ENCODE peak calls at places on chromosomes 7 and 10, in seven cellular contexts. A is kidney epithelial cell, U is astrocyte of the spinal cord, B is fibroblast of mammary gland, K is cardiac fibroblast, N is ovary, G is esophagus squamous epithelium. M is an unnamed sample.
A peak's percentile ranks its signal among the peaks of the same experiment; 100 is the strongest.

GRCh38 chr7:22110227-22110839 is 164.6 kb upstream of the CDCA7L start:
- DNase-seq in A (peak; percentile 51), U (peak; percentile 84), B (peak; percentile 83), K (peak; percentile 89), N (peak; percentile 50), G (no peak), M (peak; percentile 44)

GRCh38 chr10:16748749-16749148 is 68.5 kb downstream of the RSU1 start:
- DNase-seq in A (no peak), U (no peak), B (no peak), K (no peak), N (no peak), G (no peak), M (no peak)

GRCh38 chr7:40220421-40220911 is 85.7 kb downstream of the SUGCT start:
- DNase-seq in A (no peak), U (peak; percentile 72), B (peak; percentile 80), K (peak; percentile 47), N (no peak), G (no peak), M (no peak)

GRCh38 chr10:93999401-93999851 is 5.7 kb downstream of the PLCE1 start:
- DNase-seq in A (no peak), U (peak; percentile 62), B (peak; percentile 50), K (peak; percentile 90), N (peak; percentile 86), G (no peak), M (peak; percentile 71)

GRCh38 chr7:91569702-91570457 is 305.6 kb downstream of the FZD1 start:
- DNase-seq in A (no peak), U (no peak), B (peak; percentile 59), K (peak; percentile 24), N (no peak), G (no peak), M (no peak)

GRCh38 chr10:34147641-34148040 is 667.5 kb downstream of the PARD3 start:
- DNase-seq in A (no peak), U (no peak), B (no peak), K (no peak), N (no peak), G (no peak), M (no peak)

GRCh38 chr7:94394399-94395140 is at the start of gene COL1A2:
- DNase-seq in A (no peak), U (peak; percentile 99), B (peak; percentile 98), K (peak; percentile 99), N (peak; percentile 93), G (peak; percentile 6), M (no peak)

GRCh38 chr10:126014309-126014708 is 117.9 kb downstream of the FANK1 start:
- DNase-seq in A (peak; percentile 86), U (peak; percentile 93), B (peak; percentile 85), K (peak; percentile 26), N (no peak), G (no peak), M (no peak)

GRCh38 chr7:80082214-80082613 is 52.4 kb upstream of the GNAI1 start:
- DNase-seq in A (no peak), U (no peak), B (no peak), K (no peak), N (no peak), G (no peak), M (no peak)

GRCh38 chr7:620885-621284 is 101.2 kb upstream of the PDGFA start:
- DNase-seq in A (no peak), U (peak; percentile 12), B (no peak), K (no peak), N (no peak), G (no peak), M (no peak)

GRCh38 chr7:36047254-36047653 is 105.8 kb upstream of the EEPD1 start:
- DNase-seq in A (no peak), U (no peak), B (no peak), K (no peak), N (no peak), G (no peak), M (no peak)

GRCh38 chr10:11319990-11320602 is 291.4 kb downstream of the USP6NL start:
- DNase-seq in A (no peak), U (no peak), B (no peak), K (no peak), N (no peak), G (no peak), M (no peak)

GRCh38 chr10:70512149-70512611 is 33.6 kb downstream of the PALD1 start:
- DNase-seq in A (no peak), U (no peak), B (no peak), K (peak; percentile 41), N (no peak), G (no peak), M (no peak)

GRCh38 chr10:118369806-118370205 is 27.7 kb upstream of the FAM204A start:
- DNase-seq in A (no peak), U (no peak), B (no peak), K (no peak), N (no peak), G (no peak), M (no peak)

GRCh38 chr7:98323597-98324322 is 42.3 kb downstream of the BRI3 start:
- DNase-seq in A (no peak), U (peak; percentile 81), B (peak; percentile 10), K (peak; percentile 35), N (no peak), G (no peak), M (peak; percentile 37)

GRCh38 chr10:45425628-45426563 is 51.9 kb downstream of the ALOX5 start:
- DNase-seq in A (peak; percentile 34), U (peak; percentile 8), B (peak; percentile 3), K (no peak), N (no peak), G (no peak), M (peak; percentile 83)

GRCh38 chr10:113945075-113945686 is 90.7 kb downstream of the NHLRC2 start:
- DNase-seq in A (peak; percentile 45), U (peak; percentile 71), B (peak; percentile 32), K (peak; percentile 34), N (no peak), G (no peak), M (peak; percentile 62)

GRCh38 chr7:15508258-15508657 is 53.6 kb downstream of the AGMO start:
- DNase-seq in A (no peak), U (peak; percentile 22), B (peak; percentile 11), K (peak; percentile 10), N (no peak), G (no peak), M (no peak)

GRCh38 chr7:73841689-73842247 is 548 bp downstream of the METTL27 start:
- DNase-seq in A (no peak), U (no peak), B (peak; percentile 44), K (no peak), N (no peak), G (no peak), M (no peak)

GRCh38 chr7:80533287-80533686 is 21.4 kb upstream of the GNAT3 start:
- DNase-seq in A (no peak), U (no peak), B (no peak), K (no peak), N (no peak), G (no peak), M (peak; percentile 33)

GRCh38 chr7:26348234-26348851 is 56.7 kb downstream of the SNX10 start:
- DNase-seq in A (peak; percentile 78), U (no peak), B (no peak), K (no peak), N (no peak), G (no peak), M (no peak)

GRCh38 chr10:14712991-14713422 is 61.7 kb downstream of the FAM107B start:
- DNase-seq in A (no peak), U (peak; percentile 26), B (no peak), K (peak; percentile 25), N (no peak), G (no peak), M (peak; percentile 95)

GRCh38 chr7:36911788-36912187 is 187.5 kb upstream of the AOAH start:
- DNase-seq in A (no peak), U (no peak), B (no peak), K (no peak), N (no peak), G (no peak), M (no peak)

GRCh38 chr10:111203615-111204014 is 126.8 kb downstream of the ADRA2A start:
- DNase-seq in A (no peak), U (no peak), B (peak; percentile 6), K (no peak), N (no peak), G (no peak), M (no peak)

GRCh38 chr10:105140600-105140999 is 499.5 kb downstream of the SORCS3 start:
- DNase-seq in A (no peak), U (no peak), B (no peak), K (no peak), N (no peak), G (no peak), M (no peak)

GRCh38 chr7:42202601-42203000 is 34.4 kb downstream of the GLI3 start:
- DNase-seq in A (no peak), U (no peak), B (no peak), K (no peak), N (no peak), G (no peak), M (no peak)
- TF ChIP-seq CTCF in A (no peak), U (no peak), B (no peak), K (no peak), N (no peak), G (no peak), M (no peak)

GRCh38 chr10:92440578-92440977 is 133.3 kb downstream of the IDE start:
- DNase-seq in A (no peak), U (no peak), B (no peak), K (no peak), N (no peak), G (no peak), M (no peak)
- H3K4me3 ChIP-seq in A (no peak overlapping the region), U (no peak overlapping the region), B (no peak overlapping the region), K (no peak overlapping the region), N (no peak overlapping the region), G (no peak overlapping the region), M (no peak overlapping the region)

GRCh38 chr7:150620061-150620460 is 12.1 kb downstream of the GIMAP6 start:
- DNase-seq in A (no peak), U (no peak), B (no peak), K (no peak), N (no peak), G (no peak), M (no peak)

GRCh38 chr7:150621376-150621775 is 10.8 kb downstream of the GIMAP6 start:
- DNase-seq in A (no peak), U (no peak), B (no peak), K (no peak), N (no peak), G (no peak), M (no peak)

DNA sequence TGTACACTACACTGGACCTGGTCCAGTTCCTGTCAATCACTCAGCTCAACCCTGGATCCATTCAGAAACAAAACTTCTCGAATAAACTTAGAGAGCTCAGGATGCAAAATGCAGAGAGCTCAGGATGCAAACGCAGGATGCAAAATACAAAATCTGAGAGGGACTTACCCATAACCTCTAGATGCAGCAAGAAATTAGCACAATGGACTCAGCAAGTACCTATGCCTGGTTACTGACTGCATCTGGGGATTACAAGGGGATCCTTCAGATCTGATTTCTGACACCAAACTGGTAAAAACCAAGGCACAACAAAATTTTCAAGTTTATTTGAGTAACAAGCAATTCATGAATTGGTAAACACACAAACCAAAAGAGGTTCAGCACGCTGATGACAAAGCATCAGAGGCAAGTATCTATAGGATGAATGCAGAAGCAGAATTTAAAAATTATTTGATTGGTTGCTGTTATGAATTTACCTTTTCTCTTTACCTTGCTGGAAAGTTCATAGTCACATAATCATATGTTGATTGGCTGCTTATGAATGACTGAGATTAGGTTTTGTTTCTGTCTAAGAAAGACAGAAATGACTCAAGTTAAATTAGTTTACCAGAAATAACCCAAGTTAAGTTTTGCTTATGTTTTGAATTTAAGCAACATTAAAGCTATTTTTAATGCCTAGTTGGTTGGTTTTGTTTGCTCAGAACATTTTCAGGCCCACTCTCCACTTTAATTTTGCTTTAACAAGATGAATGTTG is 11.4 kb downstream of the GIMAP6 start:
- DNase-seq in A (no peak), U (no peak), B (no peak), K (no peak), N (no peak), G (no peak), M (no peak)
- TF ChIP-seq CTCF in A (no peak), U (no peak), B (no peak), K (no peak), N (no peak), G (no peak), M (no peak)

GRCh38 chr7:28854750-28855074 is 103.4 kb downstream of the TRIL start:
- DNase-seq in A (no peak), U (no peak), B (peak; percentile 17), K (no peak), N (no peak), G (no peak), M (no peak)
- H3K4me3 ChIP-seq in A (no peak overlapping the region), U (no peak overlapping the region), B (no peak overlapping the region), K (no peak overlapping the region), N (no peak overlapping the region), G (no peak overlapping the region), M (no peak overlapping the region)

M was measured in retinal pigment epithelial cell.